ENCODE peak calls at places on chromosomes 13 and 19, in four cellular contexts. K is suprapubic skin, G is cardiac muscle cell, R is colonic mucosa. B is an unnamed sample.

GRCh38 chr19:41925208-41926003 is 2.8 kb downstream of the ERFL start:
- DNase-seq in K (no peak), R (no peak), G (no peak), B (no peak)

GRCh38 chr19:54790711-54791110 is 12.7 kb upstream of the KIR2DL4 start:
- DNase-seq in G (no peak), K (no peak), R (peak; percentile 0), B (no peak)

GRCh38 chr19:3966051-3967017 is 4.6 kb downstream of the DAPK3 start:
- DNase-seq in G (no peak), R (peak; percentile 92), K (no peak), B (no peak)

GRCh38 chr13:24923305-24923640 is 159.3 kb downstream of the RNF17 start:
- DNase-seq in K (no peak), R (no peak), G (peak; percentile 87), B (no peak)

GRCh38 chr19:6842871-6843607 is 44.3 kb upstream of the ADGRE1 start:
- DNase-seq in R (no peak), K (no peak), G (no peak), B (no peak)

GRCh38 chr13:79741006-79741405 is 260.1 kb downstream of the NDFIP2 start:
- DNase-seq in K (no peak), R (no peak), G (peak; percentile 55), B (no peak)

GRCh38 chr13:22002893-22003292 is 332.0 kb downstream of the FGF9 start:
- DNase-seq in K (no peak), R (no peak), G (no peak), B (no peak)

GRCh38 chr13:77267362-77267761 is 59.5 kb downstream of the MYCBP2 start:
- DNase-seq in G (peak; percentile 6), R (no peak), K (no peak), B (no peak)

GRCh38 chr19:2743099-2743498 is 3.3 kb upstream of the SLC39A3 start:
- DNase-seq in G (no peak), K (no peak), R (no peak), B (no peak)

GRCh38 chr13:114304346-114305034 is 9.8 kb upstream of the CHAMP1 start:
- DNase-seq in K (no peak), G (no peak), R (no peak), B (no peak)

GRCh38 chr13:74135306-74136088 is 1.3 kb upstream of the KLF12 start:
- DNase-seq in R (peak; percentile 74), K (peak; percentile 83), G (peak; percentile 82), B (peak; percentile 77)

GRCh38 chr13:104085611-104086010 is 1019.4 kb upstream of the SLC10A2 start:
- DNase-seq in K (no peak), G (peak; percentile 60), R (no peak), B (no peak)

GRCh38 chr13:20441879-20442278 is 83.8 kb downstream of the CRYL1 start:
- DNase-seq in R (no peak), K (no peak), G (peak; percentile 73), B (no peak)

GRCh38 chr19:11125994-11126685 is 29.4 kb downstream of the SPC24 start:
- DNase-seq in R (peak; percentile 79), G (peak; percentile 83), K (peak; percentile 88), B (peak; percentile 92)

GRCh38 chr13:74115138-74115537 is 19.1 kb downstream of the KLF12 start:
- DNase-seq in G (peak; percentile 50), R (no peak), K (no peak), B (no peak)

GRCh38 chr19:6110360-6110977 is at the start of gene RFX2:
- DNase-seq in R (peak; percentile 99), G (peak; percentile 99), K (peak; percentile 99), B (peak; percentile 97)

GRCh38 chr13:59478908-59479307 is 684.8 kb downstream of the DIAPH3 start:
- DNase-seq in K (no peak), R (no peak), G (no peak), B (no peak)

GRCh38 chr13:58843071-58843470 is 1211.5 kb downstream of the PCDH17 start:
- DNase-seq in K (no peak), R (no peak), G (no peak), B (no peak)

GRCh38 chr13:33272531-33273124 is 12.9 kb downstream of the STARD13 start:
- DNase-seq in K (no peak), R (peak; percentile 68), G (no peak), B (no peak)

GRCh38 chr13:74891610-74892009 is 590.4 kb downstream of the TBC1D4 start:
- DNase-seq in K (no peak), G (peak; percentile 52), R (no peak), B (no peak)

GRCh38 chr13:109595466-109595865 is 190.9 kb downstream of the IRS2 start:
- DNase-seq in K (no peak), R (no peak), G (no peak), B (no peak)

GRCh38 chr13:30648522-30649012 is 30.8 kb downstream of the USPL1 start:
- DNase-seq in R (no peak), K (no peak), G (no peak), B (no peak)

GRCh38 chr13:51778407-51778806 is 25.6 kb downstream of the DHRS12 start:
- DNase-seq in R (no peak), G (no peak), K (no peak), B (no peak)

GRCh38 chr13:110236831-110237261 is 70.1 kb downstream of the COL4A1 start:
- DNase-seq in G (peak; percentile 54), K (no peak), R (no peak), B (no peak)

GRCh38 chr19:2089001-2089711 is 7.0 kb downstream of the MOB3A start:
- DNase-seq in K (no peak), R (no peak), G (no peak), B (peak; percentile 74)

GRCh38 chr13:84917252-84917878 is 881.9 kb downstream of the SLITRK6 start:
- DNase-seq in K (no peak), R (no peak), G (peak; percentile 30), B (no peak)

GRCh38 chr13:113184568-113185440 is 23.7 kb downstream of the PCID2 start:
- DNase-seq in R (no peak), K (no peak), G (no peak), B (no peak)

GRCh38 chr13:91166714-91167511 is 180.6 kb upstream of the MIR17HG start:
- DNase-seq in R (no peak), G (no peak), K (no peak), B (no peak)

GRCh38 chr13:109787135-109787954 is 962 bp upstream of the IRS2 start:
- DNase-seq in G (peak; percentile 56), R (peak; percentile 45), K (peak; percentile 77), B (no peak)

GRCh38 chr13:109778102-109778542 is 8.3 kb downstream of the IRS2 start:
- DNase-seq in K (no peak), R (peak; percentile 51), G (no peak), B (no peak)

GRCh38 chr19:10964903-10965302 is 4.1 kb downstream of the SMARCA4 start:
- DNase-seq in R (no peak), G (no peak), K (no peak), B (no peak)

GRCh38 chr19:16365300-16365996 is 40.8 kb downstream of the KLF2 start:
- DNase-seq in G (no peak), K (no peak), R (no peak), B (no peak)

GRCh38 chr19:19110410-19111137 is 27.7 kb downstream of the TMEM161A start:
- DNase-seq in G (peak; percentile 30), K (no peak), R (no peak), B (no peak)

GRCh38 chr19:34173145-34173956 is 1.0 kb downstream of the LSM14A start:
- DNase-seq in K (no peak), G (peak; percentile 61), R (peak; percentile 86), B (peak; percentile 84)

GRCh38 chr19:34574704-34575103 is 93.1 kb downstream of the WTIP start:
- DNase-seq in R (no peak), K (no peak), G (no peak), B (no peak)

GRCh38 chr13:102597029-102598015 is 536 bp downstream of the TPP2 start:
- DNase-seq in K (peak; percentile 80), R (peak; percentile 39), G (peak; percentile 31), B (peak; percentile 25)

GRCh38 chr13:74136089-74136658 is 2.0 kb upstream of the KLF12 start:
- DNase-seq in R (peak; percentile 51), G (peak; percentile 60), K (no peak), B (peak; percentile 54)

DNA sequence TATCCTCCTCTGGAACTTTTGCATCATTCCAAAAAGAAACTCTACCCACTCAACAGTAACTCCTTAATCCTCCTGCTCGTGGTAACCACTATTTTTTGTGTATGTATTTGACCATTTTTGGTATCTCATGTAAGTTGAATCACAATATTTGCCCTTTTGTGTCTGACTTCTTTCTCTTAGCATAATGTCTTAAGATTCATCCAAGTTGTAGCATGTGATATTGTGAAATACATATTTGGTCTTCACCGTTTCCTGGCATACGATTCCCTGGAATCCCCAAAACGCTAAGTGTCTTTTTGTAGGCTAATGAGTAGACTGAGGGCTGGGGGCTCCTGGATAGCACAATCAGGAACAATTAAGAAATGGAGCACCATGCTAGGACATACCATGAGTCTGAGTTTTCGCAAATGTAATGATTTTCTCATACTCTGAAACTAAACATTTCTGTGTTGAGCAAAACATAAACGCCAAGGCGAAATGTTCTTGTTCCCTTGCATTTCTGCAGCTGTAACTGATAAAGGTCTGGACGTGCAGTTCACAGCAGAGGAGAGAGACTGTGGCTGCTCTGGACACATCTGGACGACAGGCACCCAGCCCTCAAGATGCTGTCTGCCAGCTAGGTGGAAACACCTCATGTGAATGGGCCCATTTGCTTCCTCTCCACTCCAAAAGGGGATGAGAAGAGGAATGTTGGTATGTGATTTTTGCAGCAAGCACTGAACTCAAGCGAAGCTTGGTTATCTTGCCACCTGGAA is 38.4 kb downstream of the BRD4 start:
- DNase-seq in K (no peak), G (peak; percentile 73), R (no peak), B (no peak)
- H3K4me1 ChIP-seq in K (peaks cover 96% of the 10 kb centered on the region), G (peaks cover 90% of the 10 kb centered on the region), R (peaks cover 25% of the 10 kb centered on the region), B (no peaks in the 10 kb centered on the region)

GRCh38 chr19:13089857-13090507 is 12.7 kb downstream of the LYL1 start:
- DNase-seq in G (no peak), K (no peak), R (no peak), B (no peak)
- H3K4me1 ChIP-seq in G (no peaks in the 10 kb centered on the region), K (peaks cover 65% of the 10 kb centered on the region), R (peaks cover 10% of the 10 kb centered on the region), B (peaks cover 41% of the 10 kb centered on the region)

GRCh38 chr13:97223711-97224461 is 1.8 kb downstream of the MBNL2 start:
- DNase-seq in K (no peak), G (peak; percentile 95), R (peak; percentile 71), B (peak; percentile 80)
- H3K4me1 ChIP-seq in K (peaks cover 57% of the 10 kb centered on the region), G (peaks cover 36% of the 10 kb centered on the region), R (peaks cover 11% of the 10 kb centered on the region), B (peaks cover 6% of the 10 kb centered on the region)

DNA sequence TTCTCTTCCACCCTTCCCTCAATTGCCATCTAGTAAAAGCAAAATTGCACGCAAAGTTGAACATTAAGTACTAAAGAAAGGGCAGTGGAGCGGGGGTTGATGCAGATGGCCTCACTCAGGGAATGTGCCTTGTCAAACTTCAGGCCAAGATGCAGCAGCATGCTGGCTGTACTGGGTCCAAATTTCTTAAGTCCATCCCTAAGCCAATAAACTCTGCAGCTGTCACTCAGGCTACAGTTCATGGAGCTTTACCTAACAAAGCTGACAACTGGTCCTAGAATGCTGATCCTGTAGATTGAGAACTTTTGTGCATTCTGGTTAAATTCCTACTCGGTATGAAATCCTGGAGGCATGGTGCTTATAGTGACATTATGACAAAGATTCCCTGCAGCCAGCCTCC is 88.4 kb downstream of the FOXO1 start:
- DNase-seq in K (no peak), G (no peak), R (no peak), B (no peak)
- H3K4me1 ChIP-seq in K (peaks cover 19% of the 10 kb centered on the region), G (no peaks in the 10 kb centered on the region), R (no peaks in the 10 kb centered on the region), B (peaks cover 15% of the 10 kb centered on the region)

B was measured in Peyer's patch.